ENCODE peak calls at places on chromosomes 4 and X, in seven cellular contexts. I, S, R, C, X, V and A are unnamed samples.

GRCh38 chr4:65367306-65367705 is 303.0 kb downstream of the EPHA5 start:
- DNase-seq in V (no peak), R (no peak), S (no peak), C (no peak), X (no peak), I (no peak), A (no peak)

GRCh38 chrX:103446665-103447302 is 70.4 kb downstream of the BEX3 start:
- DNase-seq in R (no peak), S (no peak), V (no peak), C (no peak), X (no peak), I (no peak), A (no peak)

GRCh38 chr4:8120518-8120917 is 38.1 kb downstream of the ABLIM2 start:
- DNase-seq in S (no peak), X (no peak), C (no peak), V (no peak), I (no peak), R (no peak), A (no peak)

GRCh38 chr4:108142870-108143269 is 25.9 kb downstream of the LEF1 start:
- DNase-seq in X (no peak), V (no peak), I (no peak), R (no peak), S (no peak), C (no peak), A (no peak)

GRCh38 chrX:131845771-131846170 is 177.3 kb upstream of the STK26 start:
- DNase-seq in I (no peak), X (no peak), C (no peak), V (no peak), R (no peak), S (no peak), A (no peak)

GRCh38 chr4:95637047-95637600 is 88.4 kb upstream of the UNC5C start:
- DNase-seq in X (no peak), C (no peak), V (no peak), I (no peak), S (peak; percentile 28), R (no peak), A (no peak)

GRCh38 chr4:23429497-23429896 is 460.4 kb downstream of the PPARGC1A start:
- DNase-seq in R (no peak), I (no peak), X (no peak), C (no peak), S (no peak), V (no peak), A (no peak)

GRCh38 chr4:176601156-176601555 is 191.6 kb downstream of the VEGFC start:
- DNase-seq in R (no peak), I (no peak), V (no peak), S (no peak), C (no peak), X (no peak), A (no peak)

GRCh38 chrX:44431206-44431605 is 87.7 kb upstream of the EFHC2 start:
- DNase-seq in S (no peak), R (no peak), V (no peak), X (no peak), C (no peak), I (no peak), A (no peak)

GRCh38 chrX:135596495-135596894 is 76.0 kb downstream of the INTS6L start:
- DNase-seq in V (peak; percentile 40), X (no peak), S (peak; percentile 64), R (no peak), I (peak; percentile 9), C (peak; percentile 31), A (no peak)

GRCh38 chr4:171017596-171017995 is 795.6 kb upstream of the GALNTL6 start:
- DNase-seq in S (no peak), I (no peak), R (no peak), C (no peak), V (no peak), X (no peak), A (no peak)

GRCh38 chr4:8067274-8067936 is 91.2 kb downstream of the ABLIM2 start:
- DNase-seq in R (no peak), S (no peak), X (no peak), I (no peak), C (no peak), V (no peak), A (no peak)

GRCh38 chrX:104112326-104112951 is at the start of gene ZCCHC18:
- DNase-seq in X (peak; percentile 61), C (peak; percentile 27), I (no peak), S (peak; percentile 66), V (peak; percentile 29), R (no peak), A (no peak)

GRCh38 chrX:74080165-74080564 is 223.8 kb upstream of the ZCCHC13 start:
- DNase-seq in I (no peak), C (no peak), S (no peak), R (no peak), X (no peak), V (no peak), A (no peak)

GRCh38 chr4:77564231-77564630 is 41.4 kb upstream of the CXCL13 start:
- DNase-seq in S (no peak), C (no peak), V (no peak), I (no peak), X (no peak), R (no peak), A (no peak)